ENCODE peak calls at places on chromosomes 3 and 15, in four cellular contexts. One of them, this sample, is unnamed.

GRCh38 chr15:70244978-70245542 is 147.3 kb upstream of the TLE3 start:
- DNase-seq in neural progenitor cell: no peak
- DNase-seq in right lobe of liver: peak
- DNase-seq in stomach: no peak
- DNase-seq in this sample: no peak

GRCh38 chr15:55108858-55109518 is 87.8 kb downstream of the RSL24D1 start:
- DNase-seq in right lobe of liver: peak
- DNase-seq in stomach: peak
- DNase-seq in neural progenitor cell: peak
- DNase-seq in this sample: peak

GRCh38 chr3:63607716-63608115 is 44.8 kb upstream of the SNTN start:
- DNase-seq in right lobe of liver: no peak
- DNase-seq in neural progenitor cell: no peak
- DNase-seq in stomach: no peak
- DNase-seq in this sample: no peak

GRCh38 chr3:45035441-45036301 is 9.6 kb downstream of the CLEC3B start:
- DNase-seq in stomach: no peak
- DNase-seq in right lobe of liver: no peak
- DNase-seq in neural progenitor cell: peak
- DNase-seq in this sample: no peak

GRCh38 chr15:29870495-29871151 is 48.4 kb upstream of the TJP1 start:
- DNase-seq in right lobe of liver: no peak
- DNase-seq in neural progenitor cell: peak
- DNase-seq in stomach: no peak
- DNase-seq in this sample: no peak

GRCh38 chr3:98551754-98552153 is 20.0 kb downstream of the GPR15 start:
- DNase-seq in stomach: no peak
- DNase-seq in neural progenitor cell: no peak
- DNase-seq in right lobe of liver: no peak
- DNase-seq in this sample: peak

GRCh38 chr3:170634663-170635096 is 48.8 kb upstream of the SLC7A14 start:
- DNase-seq in stomach: no peak
- DNase-seq in right lobe of liver: no peak
- DNase-seq in neural progenitor cell: no peak
- DNase-seq in this sample: peak

GRCh38 chr15:81338422-81339007 is 14.6 kb upstream of the STARD5 start:
- DNase-seq in neural progenitor cell: no peak
- DNase-seq in stomach: no peak
- DNase-seq in right lobe of liver: no peak
- DNase-seq in this sample: no peak

GRCh38 chr3:169232863-169233262 is 430.6 kb downstream of the MECOM start:
- DNase-seq in neural progenitor cell: no peak
- DNase-seq in right lobe of liver: no peak
- DNase-seq in stomach: no peak
- DNase-seq in this sample: no peak

GRCh38 chr3:31959951-31960792 is 20.9 kb downstream of the OSBPL10 start:
- DNase-seq in stomach: no peak
- DNase-seq in right lobe of liver: no peak
- DNase-seq in neural progenitor cell: peak
- DNase-seq in this sample: no peak

GRCh38 chr3:124620600-124621063 is 109.6 kb upstream of the UMPS start:
- DNase-seq in stomach: peak
- DNase-seq in right lobe of liver: peak
- DNase-seq in neural progenitor cell: no peak
- DNase-seq in this sample: peak

GRCh38 chr15:66169023-66169422 is 84.5 kb downstream of the MEGF11 start:
- DNase-seq in stomach: no peak
- DNase-seq in right lobe of liver: no peak
- DNase-seq in neural progenitor cell: no peak
- DNase-seq in this sample: no peak

GRCh38 chr3:169283902-169284451 is 379.5 kb downstream of the MECOM start:
- DNase-seq in stomach: peak
- DNase-seq in right lobe of liver: no peak
- DNase-seq in neural progenitor cell: no peak
- DNase-seq in this sample: no peak

GRCh38 chr3:134708671-134709070 is 57.8 kb upstream of the KY start:
- DNase-seq in right lobe of liver: no peak
- DNase-seq in stomach: no peak
- DNase-seq in neural progenitor cell: no peak
- DNase-seq in this sample: no peak

GRCh38 chr3:100029689-100030088 is 84.6 kb downstream of the FILIP1L start:
- DNase-seq in right lobe of liver: no peak
- DNase-seq in neural progenitor cell: no peak
- DNase-seq in stomach: no peak
- DNase-seq in this sample: peak

GRCh38 chr15:74441248-74441939 is 7.6 kb upstream of the SEMA7A start:
- DNase-seq in stomach: no peak
- DNase-seq in neural progenitor cell: no peak
- DNase-seq in right lobe of liver: no peak
- DNase-seq in this sample: no peak

GRCh38 chr15:66832679-66833078 is 130.6 kb downstream of the SMAD6 start:
- DNase-seq in stomach: no peak
- DNase-seq in right lobe of liver: no peak
- DNase-seq in neural progenitor cell: no peak
- DNase-seq in this sample: no peak

GRCh38 chr15:38192496-38192895 is 60.1 kb upstream of the SPRED1 start:
- DNase-seq in right lobe of liver: no peak
- DNase-seq in stomach: no peak
- DNase-seq in neural progenitor cell: no peak
- DNase-seq in this sample: no peak

GRCh38 chr15:94893091-94893490 is 661.7 kb downstream of the MCTP2 start:
- DNase-seq in right lobe of liver: no peak
- DNase-seq in stomach: no peak
- DNase-seq in neural progenitor cell: no peak
- DNase-seq in this sample: no peak

GRCh38 chr3:118080886-118081285 is 953.8 kb downstream of the IGSF11 start:
- DNase-seq in stomach: no peak
- DNase-seq in neural progenitor cell: peak
- DNase-seq in right lobe of liver: no peak
- DNase-seq in this sample: no peak

GRCh38 chr3:107488942-107489341 is 33.8 kb upstream of the BBX start:
- DNase-seq in stomach: no peak
- DNase-seq in neural progenitor cell: no peak
- DNase-seq in right lobe of liver: peak
- DNase-seq in this sample: no peak

GRCh38 chr3:71584216-71585061 is 911 bp upstream of the FOXP1 start:
- DNase-seq in right lobe of liver: peak
- DNase-seq in neural progenitor cell: peak
- DNase-seq in stomach: peak
- DNase-seq in this sample: peak

GRCh38 chr3:108983051-108983450 is 29.4 kb upstream of the GUCA1C start:
- DNase-seq in stomach: no peak
- DNase-seq in neural progenitor cell: no peak
- DNase-seq in right lobe of liver: no peak
- DNase-seq in this sample: no peak

GRCh38 chr15:59420108-59420507 is 17.9 kb upstream of the FAM81A start:
- DNase-seq in neural progenitor cell: no peak
- DNase-seq in right lobe of liver: no peak
- DNase-seq in stomach: no peak
- DNase-seq in this sample: no peak

GRCh38 chr3:109098245-109098644 is 19.7 kb downstream of the MORC1 start:
- DNase-seq in right lobe of liver: no peak
- DNase-seq in neural progenitor cell: peak
- DNase-seq in stomach: no peak
- DNase-seq in this sample: peak

GRCh38 chr3:171380084-171380483 is 80.1 kb downstream of the TNIK start:
- DNase-seq in right lobe of liver: no peak
- DNase-seq in neural progenitor cell: no peak
- DNase-seq in stomach: no peak
- DNase-seq in this sample: no peak

GRCh38 chr15:69031013-69032001 is 16.8 kb downstream of the NOX5 start:
- DNase-seq in neural progenitor cell: peak
- DNase-seq in stomach: peak
- DNase-seq in right lobe of liver: peak
- DNase-seq in this sample: peak

DNA sequence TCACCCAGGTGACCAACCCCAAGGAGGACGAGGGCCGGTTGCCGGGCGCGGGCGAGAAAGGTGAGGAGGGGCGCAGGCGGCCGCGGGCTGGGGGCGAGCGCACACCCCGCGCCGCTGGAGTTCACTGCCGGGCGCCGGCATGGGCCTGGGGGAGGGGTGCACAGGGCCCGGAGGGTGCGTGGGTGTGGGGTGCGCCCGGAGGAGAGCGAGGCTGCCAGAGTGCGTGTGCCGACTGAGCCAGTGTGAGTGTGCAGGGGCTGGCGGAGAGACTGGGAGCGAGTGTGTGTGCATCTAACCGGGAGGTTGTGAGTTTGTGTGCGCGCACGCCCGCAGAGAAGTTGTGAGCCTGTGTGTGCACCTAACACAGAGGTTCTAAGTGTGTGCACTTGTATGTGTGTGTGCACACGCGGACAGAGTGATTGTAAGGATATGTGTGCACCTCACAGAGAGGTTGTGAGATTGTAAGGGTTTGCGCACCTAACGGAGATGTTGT is 585 bp downstream of the CTDSPL start:
- DNase-seq in stomach: peak
- DNase-seq in neural progenitor cell: peak
- DNase-seq in right lobe of liver: peak
- DNase-seq in this sample: no peak
- H3K4me3 ChIP-seq in stomach: peak
- H3K4me3 ChIP-seq in neural progenitor cell: peak
- H3K4me3 ChIP-seq in right lobe of liver: peak
- H3K4me3 ChIP-seq in this sample: no peak

GRCh38 chr15:85800460-85801123 is 5.9 kb upstream of the KLHL25 start:
- DNase-seq in stomach: peak
- DNase-seq in right lobe of liver: peak
- DNase-seq in neural progenitor cell: no peak
- DNase-seq in this sample: no peak
- TF ChIP-seq CTCF in stomach: peak
- TF ChIP-seq CTCF in right lobe of liver: peak
- TF ChIP-seq CTCF in neural progenitor cell: no peak
- TF ChIP-seq CTCF in this sample: no peak

GRCh38 chr15:89409184-89409992 is 74.8 kb upstream of the POLG start:
- DNase-seq in stomach: no peak
- DNase-seq in right lobe of liver: no peak
- DNase-seq in neural progenitor cell: peak
- DNase-seq in this sample: no peak
- H3K4me3 ChIP-seq in stomach: peak
- H3K4me3 ChIP-seq in right lobe of liver: peak
- H3K4me3 ChIP-seq in neural progenitor cell: no peak
- H3K4me3 ChIP-seq in this sample: no peak

GRCh38 chr3:40179016-40179415 is 130.5 kb upstream of the EIF1B start:
- DNase-seq in stomach: peak
- DNase-seq in neural progenitor cell: peak
- DNase-seq in right lobe of liver: peak
- DNase-seq in this sample: peak
- TF ChIP-seq CTCF in stomach: peak
- TF ChIP-seq CTCF in neural progenitor cell: peak
- TF ChIP-seq CTCF in right lobe of liver: peak
- TF ChIP-seq CTCF in this sample: peak

GRCh38 chr3:13014755-13015285 is 58.4 kb downstream of the IQSEC1 start:
- DNase-seq in neural progenitor cell: no peak
- DNase-seq in stomach: no peak
- DNase-seq in right lobe of liver: peak
- DNase-seq in this sample: no peak
- H3K4me3 ChIP-seq in neural progenitor cell: no peak
- H3K4me3 ChIP-seq in stomach: peak
- H3K4me3 ChIP-seq in right lobe of liver: peak
- H3K4me3 ChIP-seq in this sample: peak

GRCh38 chr15:62904511-62904910 is 138.0 kb upstream of the TPM1 start:
- DNase-seq in stomach: no peak
- DNase-seq in neural progenitor cell: no peak
- DNase-seq in right lobe of liver: no peak
- DNase-seq in this sample: no peak
- TF ChIP-seq CTCF in stomach: no peak
- TF ChIP-seq CTCF in neural progenitor cell: no peak
- TF ChIP-seq CTCF in right lobe of liver: no peak
- TF ChIP-seq CTCF in this sample: no peak

GRCh38 chr3:141030296-141030695 is 20.9 kb upstream of the SPSB4 start:
- DNase-seq in right lobe of liver: no peak
- DNase-seq in stomach: no peak
- DNase-seq in neural progenitor cell: no peak
- DNase-seq in this sample: no peak
- H3K4me3 ChIP-seq in right lobe of liver: no peak
- H3K4me3 ChIP-seq in stomach: no peak
- H3K4me3 ChIP-seq in neural progenitor cell: no peak
- H3K4me3 ChIP-seq in this sample: no peak

DNA sequence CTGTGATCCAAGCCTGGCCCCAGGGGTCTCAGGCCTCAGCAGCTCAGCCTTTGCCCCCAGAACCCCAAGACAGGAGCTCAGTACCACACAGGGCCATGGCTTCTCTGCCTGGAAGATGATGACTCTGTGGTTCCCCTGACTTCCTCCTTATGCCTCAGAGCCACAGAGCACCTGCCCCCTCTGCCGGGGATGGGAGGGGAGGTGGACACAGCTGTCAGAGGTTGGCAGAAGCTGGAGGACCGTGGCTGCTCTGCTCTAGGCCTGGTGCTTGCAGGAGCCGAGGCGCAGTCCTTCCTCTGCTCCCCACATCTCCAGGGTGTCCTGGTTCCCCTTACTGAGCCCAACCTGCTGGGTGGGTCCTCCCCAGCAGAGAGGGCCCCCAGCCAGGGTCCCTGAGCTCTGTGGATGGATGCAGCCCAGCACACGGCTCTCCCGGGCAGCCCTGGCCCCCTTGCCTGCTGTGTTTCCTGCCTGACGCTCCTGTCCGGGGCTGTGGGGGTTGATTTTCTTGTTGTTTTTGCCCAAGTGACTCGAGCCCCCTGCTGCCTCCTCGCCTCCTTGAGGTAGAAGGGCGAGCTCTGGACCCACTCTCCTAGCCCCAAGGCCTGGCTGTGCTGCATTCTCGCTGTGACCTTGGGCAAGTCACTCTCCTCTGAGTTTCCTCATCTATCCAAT is 36.6 kb downstream of the PSTPIP1 start:
- DNase-seq in stomach: peak
- DNase-seq in right lobe of liver: peak
- DNase-seq in neural progenitor cell: no peak
- DNase-seq in this sample: peak
- TF ChIP-seq CTCF in stomach: no peak
- TF ChIP-seq CTCF in right lobe of liver: no peak
- TF ChIP-seq CTCF in neural progenitor cell: no peak
- TF ChIP-seq CTCF in this sample: peak

DNA sequence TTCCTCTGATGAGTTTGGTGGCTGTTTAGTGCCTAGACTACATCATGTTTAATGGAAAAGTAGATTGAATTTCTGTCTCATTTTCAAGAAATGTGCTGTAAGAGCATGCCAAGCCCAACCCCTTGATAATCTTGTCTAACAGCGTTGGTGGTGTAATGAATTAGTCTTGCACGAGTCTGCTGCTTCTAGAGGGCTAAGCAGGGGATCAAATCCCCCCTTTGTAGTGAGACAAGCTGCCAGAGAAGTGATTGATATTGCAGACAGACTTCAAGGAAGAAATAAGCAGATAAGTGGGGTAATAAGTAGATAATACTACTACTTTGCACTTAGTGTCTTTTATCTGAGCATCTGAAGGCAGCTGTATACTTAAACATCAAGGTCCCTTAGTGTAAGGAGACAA is 141.4 kb downstream of the TP63 start:
- DNase-seq in right lobe of liver: no peak
- DNase-seq in neural progenitor cell: no peak
- DNase-seq in stomach: no peak
- DNase-seq in this sample: no peak
- H3K4me3 ChIP-seq in right lobe of liver: no peak
- H3K4me3 ChIP-seq in neural progenitor cell: no peak
- H3K4me3 ChIP-seq in stomach: no peak
- H3K4me3 ChIP-seq in this sample: no peak